ENCODE peak calls at places on chromosomes 3 and 15, in six cellular contexts. One of them, this sample, is unnamed.

GRCh38 chr3:192831801-192832347 is 85.8 kb downstream of the MB21D2 start:
- DNase-seq in AG09309: no peak
- DNase-seq in H7: no peak
- DNase-seq in MM.1S: no peak
- DNase-seq in BJ: no peak
- DNase-seq in naive thymus-derived CD4-positive, alpha-beta T cell: no peak
- DNase-seq in this sample: no peak

GRCh38 chr3:149809694-149810093 is 3.3 kb upstream of the RNF13 start:
- DNase-seq in naive thymus-derived CD4-positive, alpha-beta T cell: no peak
- DNase-seq in H7: no peak
- DNase-seq in AG09309: no peak
- DNase-seq in BJ: no peak
- DNase-seq in MM.1S: no peak
- DNase-seq in this sample: no peak

GRCh38 chr3:160174621-160175020 is 50.6 kb upstream of the C3orf80 start:
- DNase-seq in BJ: no peak
- DNase-seq in AG09309: no peak
- DNase-seq in naive thymus-derived CD4-positive, alpha-beta T cell: no peak
- DNase-seq in H7: no peak
- DNase-seq in MM.1S: no peak
- DNase-seq in this sample: no peak

GRCh38 chr15:101641894-101642293 is 10.3 kb downstream of the TM2D3 start:
- DNase-seq in BJ: no peak
- DNase-seq in MM.1S: peak; percentile 81
- DNase-seq in naive thymus-derived CD4-positive, alpha-beta T cell: peak; percentile 22
- DNase-seq in AG09309: no peak
- DNase-seq in H7: no peak
- DNase-seq in this sample: no peak

GRCh38 chr15:74399511-74400312 is 32.3 kb upstream of the CYP11A1 start:
- DNase-seq in AG09309: no peak
- DNase-seq in BJ: no peak
- DNase-seq in MM.1S: no peak
- DNase-seq in H7: no peak
- DNase-seq in naive thymus-derived CD4-positive, alpha-beta T cell: peak; percentile 14
- DNase-seq in this sample: no peak

GRCh38 chr3:64832098-64832497 is 144.3 kb upstream of the ADAMTS9 start:
- DNase-seq in naive thymus-derived CD4-positive, alpha-beta T cell: no peak
- DNase-seq in H7: no peak
- DNase-seq in AG09309: no peak
- DNase-seq in BJ: no peak
- DNase-seq in MM.1S: no peak
- DNase-seq in this sample: no peak

GRCh38 chr3:12138044-12138443 is 20.7 kb downstream of the TIMP4 start:
- DNase-seq in BJ: no peak
- DNase-seq in naive thymus-derived CD4-positive, alpha-beta T cell: no peak
- DNase-seq in MM.1S: peak; percentile 32
- DNase-seq in H7: peak; percentile 20
- DNase-seq in AG09309: no peak
- DNase-seq in this sample: no peak

GRCh38 chr15:40921949-40922607 is 7.1 kb upstream of the DLL4 start:
- DNase-seq in MM.1S: no peak
- DNase-seq in AG09309: no peak
- DNase-seq in BJ: no peak
- DNase-seq in naive thymus-derived CD4-positive, alpha-beta T cell: no peak
- DNase-seq in H7: no peak
- DNase-seq in this sample: no peak

GRCh38 chr15:99122831-99123705 is 18.2 kb downstream of the SYNM start:
- DNase-seq in H7: no peak
- DNase-seq in BJ: no peak
- DNase-seq in MM.1S: no peak
- DNase-seq in naive thymus-derived CD4-positive, alpha-beta T cell: no peak
- DNase-seq in AG09309: no peak
- DNase-seq in this sample: no peak
- H3K4me3 ChIP-seq in H7: no peak overlapping the region
- H3K4me3 ChIP-seq in BJ: peak overlapping the region; percentile 24
- H3K4me3 ChIP-seq in MM.1S: no peak overlapping the region
- H3K4me3 ChIP-seq in naive thymus-derived CD4-positive, alpha-beta T cell: no peak overlapping the region
- H3K4me3 ChIP-seq in AG09309: peak overlapping the region; percentile 30
- H3K4me3 ChIP-seq in this sample: peak overlapping the region; percentile 13

DNA sequence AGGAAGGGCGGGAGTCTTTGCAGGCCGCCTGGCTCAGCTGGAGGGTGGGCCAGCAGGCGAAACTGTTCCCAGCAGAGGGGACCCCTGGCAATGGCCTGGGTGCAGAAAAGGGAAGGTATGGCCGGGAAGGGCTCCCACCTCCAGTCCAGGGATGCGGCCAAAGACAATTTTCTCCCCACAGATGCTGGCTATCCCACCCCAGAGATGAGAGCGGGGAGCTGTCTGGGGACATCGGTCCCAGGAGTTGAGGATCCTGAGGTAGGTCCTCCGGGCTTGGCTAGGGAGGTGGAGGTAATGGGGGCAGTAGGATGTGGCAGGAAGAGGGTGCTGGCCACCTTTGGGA is 1.7 kb downstream of the SEMA3G start:
- DNase-seq in MM.1S: no peak
- DNase-seq in H7: no peak
- DNase-seq in AG09309: no peak
- DNase-seq in naive thymus-derived CD4-positive, alpha-beta T cell: no peak
- DNase-seq in BJ: no peak
- DNase-seq in this sample: no peak
- H3K4me3 ChIP-seq in MM.1S: no peak overlapping the region
- H3K4me3 ChIP-seq in H7: no peak overlapping the region
- H3K4me3 ChIP-seq in AG09309: no peak overlapping the region
- H3K4me3 ChIP-seq in naive thymus-derived CD4-positive, alpha-beta T cell: no peak overlapping the region
- H3K4me3 ChIP-seq in BJ: no peak overlapping the region
- H3K4me3 ChIP-seq in this sample: no peak overlapping the region

DNA sequence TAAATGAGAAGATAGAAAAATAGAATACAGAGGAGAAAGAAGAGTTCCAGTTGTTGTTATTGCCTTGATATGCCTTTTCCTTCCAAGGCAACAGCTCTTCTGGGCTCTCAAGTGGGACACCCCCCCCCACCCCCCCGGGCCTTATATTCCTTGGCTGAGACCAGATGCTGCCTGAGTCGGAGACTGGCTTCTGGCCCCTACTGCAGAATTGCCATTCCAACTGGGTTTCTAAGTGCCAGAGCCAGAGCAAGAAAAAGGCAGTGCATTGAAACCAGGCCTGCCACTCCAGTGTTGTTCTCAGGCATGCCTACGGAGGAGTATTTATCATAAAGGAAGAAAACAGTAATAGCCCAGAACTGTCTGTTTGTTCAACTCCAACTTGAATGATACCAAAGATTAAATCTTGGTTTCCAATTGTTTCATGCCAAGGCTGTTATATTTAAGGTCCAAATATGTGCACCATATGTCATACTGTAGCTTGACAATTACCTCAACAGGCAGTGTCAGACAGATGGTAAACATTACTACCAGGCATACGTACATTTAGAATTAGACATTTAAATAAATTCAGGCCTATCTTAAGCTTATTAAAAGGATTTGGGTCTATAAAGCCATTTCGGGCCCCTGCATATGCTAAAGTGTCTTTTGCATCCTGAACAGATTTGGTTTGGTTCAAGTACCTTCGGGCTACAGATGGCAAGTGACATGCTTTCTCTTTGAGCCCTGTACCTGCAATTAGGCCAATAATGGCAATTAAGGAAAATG is 209.9 kb upstream of the SEMA6D start:
- DNase-seq in MM.1S: no peak
- DNase-seq in H7: no peak
- DNase-seq in AG09309: no peak
- DNase-seq in naive thymus-derived CD4-positive, alpha-beta T cell: no peak
- DNase-seq in BJ: no peak
- DNase-seq in this sample: no peak
- H3K4me3 ChIP-seq in MM.1S: no peak overlapping the region
- H3K4me3 ChIP-seq in H7: no peak overlapping the region
- H3K4me3 ChIP-seq in AG09309: no peak overlapping the region
- H3K4me3 ChIP-seq in naive thymus-derived CD4-positive, alpha-beta T cell: no peak overlapping the region
- H3K4me3 ChIP-seq in BJ: no peak overlapping the region
- H3K4me3 ChIP-seq in this sample: no peak overlapping the region

GRCh38 chr3:123419156-123419849 is 29.6 kb downstream of the ADCY5 start:
- DNase-seq in naive thymus-derived CD4-positive, alpha-beta T cell: no peak
- DNase-seq in MM.1S: no peak
- DNase-seq in H7: no peak
- DNase-seq in AG09309: no peak
- DNase-seq in BJ: no peak
- DNase-seq in this sample: no peak

GRCh38 chr3:123414958-123415792 is 33.7 kb downstream of the ADCY5 start:
- DNase-seq in BJ: no peak
- DNase-seq in naive thymus-derived CD4-positive, alpha-beta T cell: no peak
- DNase-seq in AG09309: no peak
- DNase-seq in MM.1S: no peak
- DNase-seq in H7: no peak
- DNase-seq in this sample: no peak

GRCh38 chr3:123412811-123413588 is 35.9 kb downstream of the ADCY5 start:
- DNase-seq in AG09309: no peak
- DNase-seq in H7: no peak
- DNase-seq in MM.1S: no peak
- DNase-seq in BJ: no peak
- DNase-seq in naive thymus-derived CD4-positive, alpha-beta T cell: no peak
- DNase-seq in this sample: no peak

GRCh38 chr3:123416647-123417046 is 32.2 kb downstream of the ADCY5 start:
- DNase-seq in MM.1S: no peak
- DNase-seq in naive thymus-derived CD4-positive, alpha-beta T cell: no peak
- DNase-seq in BJ: no peak
- DNase-seq in H7: no peak
- DNase-seq in AG09309: no peak
- DNase-seq in this sample: no peak

DNA sequence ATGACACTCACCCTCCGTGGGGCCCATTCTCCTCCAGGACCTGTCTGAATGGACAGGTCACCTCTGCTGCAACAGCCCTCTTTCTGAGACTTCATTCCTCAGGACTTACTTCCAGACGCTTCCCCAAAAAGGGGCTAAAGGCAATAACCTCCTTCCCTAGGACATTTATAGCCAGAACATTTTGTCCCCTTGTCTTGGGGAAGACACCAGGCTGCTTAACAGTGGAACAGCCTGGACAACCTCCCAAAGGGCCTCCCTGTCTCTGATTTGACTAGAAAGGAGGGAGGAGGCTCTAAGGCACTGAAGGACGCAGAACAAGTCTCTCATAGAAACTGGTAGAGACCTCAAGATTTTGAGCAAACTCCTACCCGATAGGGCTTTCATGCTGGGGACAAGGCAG is 32.7 kb downstream of the ADCY5 start:
- DNase-seq in H7: no peak
- DNase-seq in AG09309: no peak
- DNase-seq in BJ: no peak
- DNase-seq in MM.1S: no peak
- DNase-seq in naive thymus-derived CD4-positive, alpha-beta T cell: no peak
- DNase-seq in this sample: no peak
- H3K4me3 ChIP-seq in H7: no peak overlapping the region
- H3K4me3 ChIP-seq in AG09309: no peak overlapping the region
- H3K4me3 ChIP-seq in BJ: no peak overlapping the region
- H3K4me3 ChIP-seq in MM.1S: no peak overlapping the region
- H3K4me3 ChIP-seq in naive thymus-derived CD4-positive, alpha-beta T cell: no peak overlapping the region
- H3K4me3 ChIP-seq in this sample: no peak overlapping the region

GRCh38 chr3:147391726-147392082 is 14.6 kb downstream of the ZIC4 start:
- DNase-seq in BJ: peak; percentile 18
- DNase-seq in H7: no peak
- DNase-seq in naive thymus-derived CD4-positive, alpha-beta T cell: no peak
- DNase-seq in AG09309: no peak
- DNase-seq in MM.1S: no peak
- DNase-seq in this sample: peak; percentile 86
- H3K4me3 ChIP-seq in BJ: peak overlapping the region; percentile 29
- H3K4me3 ChIP-seq in H7: peak overlapping the region; percentile 37
- H3K4me3 ChIP-seq in naive thymus-derived CD4-positive, alpha-beta T cell: no peak overlapping the region
- H3K4me3 ChIP-seq in AG09309: peak overlapping the region; percentile 56
- H3K4me3 ChIP-seq in MM.1S: no peak overlapping the region
- H3K4me3 ChIP-seq in this sample: peak overlapping the region; percentile 82

GRCh38 chr3:140941434-140942220 is at the start of gene SLC25A36:
- DNase-seq in BJ: peak; percentile 77
- DNase-seq in H7: peak; percentile 92
- DNase-seq in naive thymus-derived CD4-positive, alpha-beta T cell: peak; percentile 93
- DNase-seq in AG09309: peak; percentile 82
- DNase-seq in MM.1S: peak; percentile 100
- DNase-seq in this sample: peak; percentile 94

GRCh38 chr3:140941090-140941433 is 574 bp upstream of the SLC25A36 start:
- DNase-seq in naive thymus-derived CD4-positive, alpha-beta T cell: no peak
- DNase-seq in H7: no peak
- DNase-seq in AG09309: no peak
- DNase-seq in MM.1S: no peak
- DNase-seq in BJ: no peak
- DNase-seq in this sample: no peak

GRCh38 chr3:140942221-140943104 is 827 bp downstream of the SLC25A36 start:
- DNase-seq in BJ: no peak
- DNase-seq in naive thymus-derived CD4-positive, alpha-beta T cell: peak; percentile 32
- DNase-seq in AG09309: no peak
- DNase-seq in H7: peak; percentile 73
- DNase-seq in MM.1S: peak; percentile 53
- DNase-seq in this sample: no peak

GRCh38 chr3:140948460-140949249 is 7.0 kb downstream of the SLC25A36 start:
- DNase-seq in MM.1S: no peak
- DNase-seq in H7: no peak
- DNase-seq in BJ: no peak
- DNase-seq in naive thymus-derived CD4-positive, alpha-beta T cell: no peak
- DNase-seq in AG09309: no peak
- DNase-seq in this sample: no peak

GRCh38 chr3:140943781-140944547 is 2.3 kb downstream of the SLC25A36 start:
- DNase-seq in AG09309: no peak
- DNase-seq in H7: no peak
- DNase-seq in naive thymus-derived CD4-positive, alpha-beta T cell: no peak
- DNase-seq in MM.1S: no peak
- DNase-seq in BJ: no peak
- DNase-seq in this sample: no peak
- H3K4me3 ChIP-seq in AG09309: no peak overlapping the region
- H3K4me3 ChIP-seq in H7: no peak overlapping the region
- H3K4me3 ChIP-seq in naive thymus-derived CD4-positive, alpha-beta T cell: no peak overlapping the region
- H3K4me3 ChIP-seq in MM.1S: peak overlapping the region; percentile 73
- H3K4me3 ChIP-seq in BJ: no peak overlapping the region
- H3K4me3 ChIP-seq in this sample: peak overlapping the region; percentile 75

DNA sequence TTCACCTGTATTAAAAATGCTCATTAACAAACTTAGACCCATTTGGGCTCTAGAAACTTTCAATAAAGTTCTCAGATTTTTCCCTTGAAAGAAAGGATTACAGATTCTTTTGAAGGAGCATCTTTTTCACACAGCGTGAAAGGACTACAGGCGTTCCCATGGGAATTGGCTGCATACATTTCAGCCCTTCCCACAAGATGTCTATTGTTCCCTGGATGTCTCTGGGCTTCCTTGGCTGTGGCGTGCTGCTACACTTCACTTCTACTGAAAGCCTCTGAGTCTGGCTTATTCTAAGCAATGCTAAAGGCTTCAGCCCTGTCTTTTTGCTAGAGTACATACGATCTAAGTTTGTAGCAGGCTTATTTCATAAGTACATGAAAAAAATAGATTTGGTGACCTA is 1.4 kb downstream of the VEPH1 start:
- DNase-seq in MM.1S: no peak
- DNase-seq in H7: peak; percentile 28
- DNase-seq in naive thymus-derived CD4-positive, alpha-beta T cell: no peak
- DNase-seq in BJ: no peak
- DNase-seq in AG09309: no peak
- DNase-seq in this sample: no peak
- H3K4me3 ChIP-seq in MM.1S: no peak overlapping the region
- H3K4me3 ChIP-seq in H7: no peak overlapping the region
- H3K4me3 ChIP-seq in naive thymus-derived CD4-positive, alpha-beta T cell: no peak overlapping the region
- H3K4me3 ChIP-seq in BJ: no peak overlapping the region
- H3K4me3 ChIP-seq in AG09309: no peak overlapping the region
- H3K4me3 ChIP-seq in this sample: no peak overlapping the region

GRCh38 chr15:99252326-99252725 is 1.0 kb downstream of the LRRC28 start:
- DNase-seq in naive thymus-derived CD4-positive, alpha-beta T cell: no peak
- DNase-seq in BJ: no peak
- DNase-seq in AG09309: no peak
- DNase-seq in MM.1S: no peak
- DNase-seq in H7: no peak
- DNase-seq in this sample: no peak
- H3K4me3 ChIP-seq in naive thymus-derived CD4-positive, alpha-beta T cell: peak overlapping the region; percentile 76
- H3K4me3 ChIP-seq in BJ: no peak overlapping the region
- H3K4me3 ChIP-seq in AG09309: no peak overlapping the region
- H3K4me3 ChIP-seq in MM.1S: peak overlapping the region; percentile 86
- H3K4me3 ChIP-seq in H7: no peak overlapping the region
- H3K4me3 ChIP-seq in this sample: peak overlapping the region; percentile 59

This sample was measured in astrocyte of the cerebellum.